ENCODE peak calls at places on chromosomes 5 and 9, in seven cellular contexts. K is GM20000; H is T-helper 17 cell; B is NCI-H345; D is CD8-positive, alpha-beta T cell; J is tibial artery; Z is kidney epithelial cell. A is an unnamed sample.

GRCh38 chr5:180080670-180081280 is 9.2 kb upstream of the RNF130 start:
- DNase-seq in J (no peak), H (no peak), K (no peak), B (no peak), D (no peak), Z (no peak), A (no peak)

GRCh38 chr9:126979461-126979860 is 64.9 kb downstream of the RALGPS1 start:
- DNase-seq in B (no peak), K (no peak), J (no peak), D (no peak), H (no peak), Z (no peak), A (no peak)

GRCh38 chr9:129602598-129603415 is 18.1 kb downstream of the C9orf50 start:
- DNase-seq in H (no peak), D (no peak), J (no peak), Z (no peak), K (no peak), B (no peak), A (no peak)

GRCh38 chr9:103245369-103245768 is 250.2 kb downstream of the CYLC2 start:
- DNase-seq in H (no peak), K (no peak), B (peak), D (no peak), J (no peak), Z (no peak), A (no peak)

GRCh38 chr9:76798527-76798926 is 34.3 kb downstream of the PCA3 start:
- DNase-seq in Z (no peak), J (no peak), H (no peak), B (no peak), D (no peak), K (peak), A (no peak)

GRCh38 chr5:141951341-141951781 is 6.6 kb downstream of the PCDH12 start:
- DNase-seq in H (no peak), D (no peak), Z (no peak), B (no peak), J (peak), K (peak), A (no peak)

GRCh38 chr9:136726631-136727191 is 14.3 kb downstream of the DIPK1B start:
- DNase-seq in B (no peak), Z (no peak), D (peak), H (no peak), J (no peak), K (peak), A (peak)

GRCh38 chr5:42887094-42887493 is 75.4 kb upstream of the SELENOP start:
- DNase-seq in K (no peak), H (no peak), B (peak), J (no peak), Z (no peak), D (no peak), A (no peak)

GRCh38 chr9:6646028-6646636 is 603 bp upstream of the GLDC start:
- DNase-seq in B (no peak), J (no peak), K (no peak), H (no peak), Z (no peak), D (no peak), A (peak)

GRCh38 chr5:159224471-159224870 is 15.1 kb upstream of the RNF145 start:
- DNase-seq in J (no peak), H (no peak), B (no peak), Z (no peak), K (no peak), D (no peak), A (no peak)

GRCh38 chr5:856531-857425 is 6.0 kb upstream of the ZDHHC11 start:
- DNase-seq in K (no peak), D (no peak), H (no peak), Z (no peak), J (no peak), B (no peak), A (no peak)

GRCh38 chr9:34628656-34629491 is at the start of gene ARID3C:
- DNase-seq in H (peak), K (peak), D (no peak), J (no peak), B (peak), Z (no peak), A (peak)